ENCODE peak calls at places on chromosomes 4 and X, in five cellular contexts. M, X, P, C and S are unnamed samples.
A peak's percentile ranks its signal among the peaks of the same experiment; 100 is the strongest.

GRCh38 chrX:47216393-47216925 is 2.0 kb upstream of the CDK16 start:
- DNase-seq in M (no peak), X (no peak), P (no peak), C (no peak), S (no peak)

GRCh38 chr4:8319731-8320385 is 50.3 kb downstream of the HTRA3 start:
- DNase-seq in M (no peak), X (no peak), P (no peak), C (no peak), S (peak; percentile 56)

GRCh38 chr4:40570348-40571077 is 59.2 kb downstream of the RBM47 start:
- DNase-seq in M (no peak), X (no peak), P (no peak), C (no peak), S (no peak)

GRCh38 chr4:63795301-63795700 is 613.9 kb downstream of the TECRL start:
- DNase-seq in M (no peak), X (no peak), P (no peak), C (no peak), S (no peak)

GRCh38 chr4:75985116-75985515 is 5.6 kb downstream of the SDAD1 start:
- DNase-seq in M (peak; percentile 85), X (no peak), P (no peak), C (no peak), S (no peak)

GRCh38 chrX:128106630-128107029 is 54.4 kb upstream of the ACTRT1 start:
- DNase-seq in M (no peak), X (peak; percentile 11), P (no peak), C (no peak), S (no peak)

GRCh38 chr4:139501117-139501516 is 47.2 kb downstream of the RAB33B start:
- DNase-seq in M (no peak), X (no peak), P (no peak), C (no peak), S (no peak)

GRCh38 chr4:128286474-128287158 is 997 bp downstream of the PGRMC2 start:
- DNase-seq in M (peak; percentile 38), X (peak; percentile 30), P (no peak), C (peak; percentile 20), S (no peak)

GRCh38 chr4:182351485-182351884 is 108.3 kb downstream of the TENM3 start:
- DNase-seq in M (no peak), X (peak; percentile 23), P (no peak), C (no peak), S (no peak)

GRCh38 chr4:184807797-184808718 is 17.7 kb downstream of the ACSL1 start:
- DNase-seq in M (peak; percentile 33), X (peak; percentile 81), P (peak; percentile 52), C (no peak), S (no peak)

GRCh38 chr4:127856485-127857447 is 23.9 kb upstream of the PLK4 start:
- DNase-seq in M (peak; percentile 70), X (peak; percentile 34), P (no peak), C (no peak), S (no peak)

GRCh38 chrX:50469206-50469605 is 1.4 kb downstream of the DGKK start:
- DNase-seq in M (no peak), X (no peak), P (no peak), C (no peak), S (no peak)